ENCODE peak calls at places on chromosomes 4 and X, in six cellular contexts. X is astrocyte; D is right lobe of liver; P is mammary epithelial cell; R is left ventricle myocardium inferior; L is CD4-positive, CD25-positive, alpha-beta regulatory T cell. J is an unnamed sample.

GRCh38 chr4:137532869-137533236 is 559 bp upstream of the PCDH18 start:
- DNase-seq in D (no peak), P (no peak), X (peak; percentile 23), R (no peak), L (no peak), J (no peak)

GRCh38 chrX:68941385-68941952 is 112.6 kb downstream of the EFNB1 start:
- DNase-seq in R (no peak), D (no peak), P (no peak), L (no peak), X (peak; percentile 60), J (no peak)

GRCh38 chrX:19683817-19684216 is 168.5 kb upstream of the MAP3K15 start:
- DNase-seq in L (peak; percentile 15), R (no peak), P (no peak), D (no peak), X (no peak), J (peak; percentile 37)

GRCh38 chr4:128862608-128863313 is 53.3 kb downstream of the JADE1 start:
- DNase-seq in D (no peak), L (peak; percentile 27), X (peak; percentile 15), P (no peak), R (no peak), J (peak; percentile 30)

GRCh38 chr4:58590714-58591113 is 1480.5 kb upstream of the IGFBP7 start:
- DNase-seq in D (no peak), P (no peak), L (no peak), R (no peak), X (no peak), J (no peak)

GRCh38 chr4:65661469-65661868 is 8.8 kb downstream of the EPHA5 start:
- DNase-seq in X (peak; percentile 27), L (no peak), P (no peak), D (no peak), R (no peak), J (no peak)

GRCh38 chr4:8837181-8837811 is 34.3 kb downstream of the HMX1 start:
- DNase-seq in D (peak; percentile 9), P (no peak), L (no peak), R (no peak), X (no peak), J (no peak)

GRCh38 chrX:153638436-153639176 is 8.4 kb upstream of the DUSP9 start:
- DNase-seq in D (no peak), P (peak; percentile 51), R (no peak), X (no peak), L (no peak), J (no peak)

GRCh38 chrX:129719268-129719667 is 19.5 kb upstream of the XPNPEP2 start:
- DNase-seq in L (no peak), X (no peak), P (no peak), R (no peak), D (no peak), J (no peak)

GRCh38 chr4:144948009-144948408 is 150.0 kb downstream of the ANAPC10 start:
- DNase-seq in X (peak; percentile 13), D (no peak), P (no peak), R (no peak), L (no peak), J (no peak)

GRCh38 chrX:129653181-129653984 is 1.4 kb downstream of the APLN start:
- DNase-seq in X (no peak), R (peak; percentile 48), L (no peak), D (no peak), P (no peak), J (no peak)

GRCh38 chrX:11431833-11432232 is 138.6 kb downstream of the AMELX start:
- DNase-seq in L (no peak), P (no peak), D (no peak), R (no peak), X (no peak), J (no peak)

GRCh38 chr4:155972098-155972497 is 18.4 kb upstream of the CTSO start:
- DNase-seq in D (no peak), X (no peak), P (no peak), R (no peak), L (no peak), J (no peak)

GRCh38 chr4:54779797-54780196 is 122.0 kb downstream of the KIT start:
- DNase-seq in L (no peak), D (no peak), P (no peak), X (no peak), R (no peak), J (no peak)

GRCh38 chr4:186074189-186074588 is 5.2 kb downstream of the TLR3 start:
- DNase-seq in R (no peak), X (no peak), L (no peak), P (no peak), D (no peak), J (no peak)

GRCh38 chr4:151940926-151941617 is 180.3 kb upstream of the GATB start:
- DNase-seq in P (peak; percentile 61), D (no peak), L (no peak), R (no peak), X (no peak), J (no peak)
- H3K27ac ChIP-seq in P (no peak overlapping the region), D (no peak overlapping the region), L (no peak overlapping the region), R (no peak overlapping the region), X (no peak overlapping the region), J (no peak overlapping the region)

DNA sequence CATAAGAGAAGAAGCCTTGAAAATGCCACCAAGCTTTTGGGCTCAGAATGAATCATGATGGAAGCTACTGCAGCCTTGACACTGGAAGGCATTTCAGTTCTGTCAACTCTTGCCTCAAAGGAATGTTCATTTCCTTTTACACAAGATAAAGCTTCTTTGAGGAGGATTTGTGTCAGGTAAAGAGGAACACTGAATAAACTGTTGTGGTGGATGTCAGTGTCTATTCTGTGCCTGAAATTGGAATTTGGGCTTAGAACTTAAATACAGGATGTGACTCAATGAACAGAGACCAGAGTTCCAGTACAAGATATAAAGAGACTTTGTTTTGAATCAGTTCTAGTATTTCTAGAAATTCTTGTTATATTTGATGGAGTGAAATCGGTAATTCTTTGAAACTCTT is 313.2 kb downstream of the PACRGL start:
- DNase-seq in L (no peak), R (no peak), D (no peak), P (peak; percentile 49), X (no peak), J (no peak)
- H3K27ac ChIP-seq in L (no peak overlapping the region), R (no peak overlapping the region), D (no peak overlapping the region), P (peak overlapping the region; percentile 48), X (peak overlapping the region; percentile 6), J (no peak overlapping the region)

GRCh38 chr4:41119867-41120295 is 94.5 kb downstream of the APBB2 start:
- DNase-seq in R (peak; percentile 36), P (no peak), L (no peak), X (no peak), D (no peak), J (no peak)
- H3K27ac ChIP-seq in R (peak overlapping the region; percentile 62), P (peak overlapping the region; percentile 85), L (no peak overlapping the region), X (no peak overlapping the region), D (peak overlapping the region; percentile 75), J (no peak overlapping the region)

GRCh38 chr4:182143086-182143821 is 99.9 kb upstream of the TENM3 start:
- DNase-seq in L (no peak), P (peak; percentile 48), D (no peak), R (no peak), X (peak; percentile 37), J (no peak)

GRCh38 chr4:182143822-182144620 is 99.2 kb upstream of the TENM3 start:
- DNase-seq in R (no peak), X (peak; percentile 89), L (no peak), P (peak; percentile 88), D (peak; percentile 28), J (no peak)

GRCh38 chr4:182144621-182145359 is 98.4 kb upstream of the TENM3 start:
- DNase-seq in L (no peak), X (no peak), R (no peak), P (peak; percentile 29), D (no peak), J (no peak)

GRCh38 chr4:182147391-182147790 is 95.8 kb upstream of the TENM3 start:
- DNase-seq in X (no peak), P (peak; percentile 50), D (no peak), R (no peak), L (no peak), J (no peak)

DNA sequence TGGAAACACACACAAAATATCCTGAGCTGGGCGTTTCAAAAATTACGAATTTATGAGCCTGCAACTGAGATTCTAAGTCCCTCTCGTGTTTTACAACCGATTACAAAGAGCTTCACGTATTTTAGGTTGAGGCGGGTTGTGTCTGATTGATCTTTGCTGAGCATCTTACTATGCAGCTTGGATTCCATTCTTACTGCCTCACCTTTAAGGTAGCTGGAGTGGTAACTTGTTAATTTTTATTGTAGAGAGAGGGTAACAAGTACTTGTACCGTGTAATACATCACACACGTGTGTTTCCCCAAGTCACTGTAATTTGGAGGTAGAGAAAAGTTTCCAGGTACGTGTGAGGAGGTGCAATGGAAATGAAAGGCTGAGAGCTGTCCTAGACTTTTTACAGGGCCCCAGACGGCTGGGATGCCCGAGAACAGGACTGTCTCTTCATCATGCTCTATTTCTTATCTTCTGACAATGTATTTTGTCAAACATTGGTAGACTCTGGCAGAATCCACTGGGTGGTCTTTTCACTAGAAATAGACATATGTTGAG is 97.8 kb upstream of the TENM3 start:
- DNase-seq in L (no peak), D (no peak), P (peak; percentile 54), R (no peak), X (peak; percentile 46), J (no peak)
- H3K27ac ChIP-seq in L (no peak overlapping the region), D (no peak overlapping the region), P (peak overlapping the region; percentile 88), R (no peak overlapping the region), X (peak overlapping the region; percentile 86), J (no peak overlapping the region)

DNA sequence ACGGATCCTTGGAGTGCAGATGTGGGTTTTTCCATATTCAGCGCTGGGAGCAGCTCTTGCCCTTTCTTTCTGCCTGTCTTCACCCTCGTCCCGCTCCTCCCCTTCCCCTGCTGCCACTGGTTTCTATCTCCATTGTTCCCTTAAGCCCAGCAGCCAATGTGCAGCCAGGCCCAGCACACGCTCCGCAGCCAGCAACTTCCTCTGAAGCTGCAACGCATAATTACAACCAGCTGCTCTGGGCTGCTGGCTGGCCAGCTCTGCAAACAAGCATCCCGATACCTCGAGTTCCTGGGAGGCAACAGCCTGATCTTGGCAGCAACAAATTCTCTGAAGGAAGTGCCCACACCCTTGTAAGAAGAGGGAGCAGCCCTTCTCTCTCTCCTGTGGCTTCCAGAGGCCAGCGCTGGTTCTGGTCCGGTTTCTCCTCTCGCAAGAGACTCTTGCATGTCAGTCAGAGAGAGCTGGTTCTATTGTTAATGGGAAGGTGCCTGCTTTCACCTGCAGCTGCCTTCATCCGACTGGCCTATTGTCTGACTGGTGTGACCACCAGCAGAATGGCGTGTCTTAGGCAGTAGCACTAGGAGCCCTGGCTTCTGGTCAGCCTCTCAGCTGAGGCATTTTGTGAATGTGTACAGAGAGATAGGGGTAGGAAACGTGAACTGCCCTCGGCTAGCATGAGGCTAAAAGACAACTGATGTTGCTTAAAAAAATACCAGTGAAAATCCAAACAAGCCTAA is 83.8 kb upstream of the MAML3 start:
- DNase-seq in D (peak; percentile 57), R (peak; percentile 79), X (peak; percentile 93), P (no peak), L (no peak), J (no peak)
- H3K27ac ChIP-seq in D (peak overlapping the region; percentile 90), R (peak overlapping the region; percentile 93), X (peak overlapping the region; percentile 52), P (no peak overlapping the region), L (no peak overlapping the region), J (no peak overlapping the region)

GRCh38 chr4:81786770-81787169 is 315.1 kb upstream of the RASGEF1B start:
- DNase-seq in L (no peak), P (no peak), R (no peak), D (no peak), X (no peak), J (no peak)
- H3K27ac ChIP-seq in L (no peak overlapping the region), P (no peak overlapping the region), R (no peak overlapping the region), D (no peak overlapping the region), X (no peak overlapping the region), J (no peak overlapping the region)

GRCh38 chrX:64204701-64205440 is 637 bp downstream of the AMER1 start:
- DNase-seq in R (peak; percentile 19), L (no peak), X (peak; percentile 17), D (peak; percentile 29), P (peak; percentile 25), J (peak; percentile 3)
- H3K27ac ChIP-seq in R (peak overlapping the region; percentile 95), L (peak overlapping the region; percentile 80), X (peak overlapping the region; percentile 33), D (peak overlapping the region; percentile 92), P (peak overlapping the region; percentile 29), J (peak overlapping the region; percentile 82)